ENCODE peak calls at places on chromosomes 16 and 17, in four cellular contexts. I is mesendoderm, V is H9, S is IMR-90. T is an unnamed sample.

GRCh38 chr16:22206013-22206846 is at the start of gene EEF2K:
- DNase-seq in I (peak; percentile 97), S (peak; percentile 95), V (peak; percentile 97), T (peak; percentile 83)

GRCh38 chr17:80501739-80502577 is 25.6 kb upstream of the NPTX1 start:
- DNase-seq in I (no peak), S (peak; percentile 97), V (no peak), T (no peak)

GRCh38 chr16:52581530-52581929 is 34.6 kb upstream of the TOX3 start:
- DNase-seq in V (no peak), S (no peak), I (peak; percentile 40), T (no peak)

GRCh38 chr17:27990100-27990499 is 52.4 kb upstream of the NLK start:
- DNase-seq in I (no peak), S (no peak), V (no peak), T (no peak)

GRCh38 chr17:1724351-1724868 is at the start of gene WDR81:
- DNase-seq in I (peak; percentile 86), S (peak; percentile 79), V (peak; percentile 94), T (peak; percentile 90)

GRCh38 chr17:1367351-1367745 is 32.7 kb downstream of the YWHAE start:
- DNase-seq in I (no peak), V (no peak), S (peak; percentile 31), T (no peak)

GRCh38 chr17:48246623-48247022 is 139.1 kb downstream of the SNX11 start:
- DNase-seq in I (peak; percentile 65), V (no peak), S (peak; percentile 34), T (no peak)

GRCh38 chr16:69717066-69717465 is 9.3 kb downstream of the NQO1 start:
- DNase-seq in V (no peak), I (no peak), S (no peak), T (no peak)

GRCh38 chr17:39719966-39720365 is 10.4 kb downstream of the MIEN1 start:
- DNase-seq in I (no peak), V (no peak), S (no peak), T (no peak)

GRCh38 chr16:76583466-76583865 is 306.3 kb downstream of the CNTNAP4 start:
- DNase-seq in I (no peak), S (no peak), V (no peak), T (no peak)

GRCh38 chr17:56917559-56918296 is 3.9 kb upstream of the TRIM25 start:
- DNase-seq in S (no peak), V (no peak), I (no peak), T (no peak)

GRCh38 chr17:8365143-8365542 is 11.4 kb downstream of the KRABD2 start:
- DNase-seq in I (no peak), V (no peak), S (peak; percentile 76), T (no peak)

GRCh38 chr17:34726536-34727384 is 147.4 kb downstream of the TMEM132E start:
- DNase-seq in I (no peak), S (no peak), V (peak; percentile 23), T (no peak)

GRCh38 chr16:30874244-30874820 is 19.5 kb downstream of the BCL7C start:
- DNase-seq in I (no peak), V (no peak), S (no peak), T (no peak)

DNA sequence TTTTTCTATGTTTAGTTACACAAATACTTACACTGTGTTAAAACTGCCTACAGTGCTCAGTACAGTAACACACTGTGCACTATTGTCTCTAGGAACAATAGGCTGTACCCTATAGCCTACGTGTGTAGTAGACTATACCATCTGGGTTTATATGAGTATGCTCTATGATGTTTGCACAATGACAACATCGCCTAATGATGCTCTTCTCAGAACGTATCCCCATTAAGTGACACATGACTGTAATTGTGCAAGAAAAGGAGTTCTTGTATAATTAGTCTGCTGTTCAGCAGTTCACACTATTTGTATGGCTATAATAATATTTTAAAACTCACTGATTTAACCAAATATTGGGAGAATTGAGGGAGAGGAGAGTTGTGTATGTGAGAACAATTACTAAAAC is 173.7 kb downstream of the TRIM37 start:
- DNase-seq in V (no peak), S (no peak), I (no peak), T (no peak)
- H3K56ac ChIP-seq in V (no peak overlapping the region), S (no peak overlapping the region), I (no peak overlapping the region), T (no peak overlapping the region)

GRCh38 chr16:57316390-57317017 is 32.0 kb upstream of the PLLP start:
- DNase-seq in V (no peak), I (peak; percentile 65), S (peak; percentile 89), T (no peak)

GRCh38 chr16:57318240-57318970 is 33.9 kb upstream of the PLLP start:
- DNase-seq in V (peak; percentile 74), S (peak; percentile 39), I (peak; percentile 90), T (no peak)

GRCh38 chr16:57314161-57314785 is 29.8 kb upstream of the PLLP start:
- DNase-seq in S (no peak), I (no peak), V (no peak), T (peak; percentile 28)

GRCh38 chr16:57313509-57313908 is 29.0 kb upstream of the PLLP start:
- DNase-seq in V (no peak), S (no peak), I (no peak), T (no peak)

GRCh38 chr16:57315401-57315800 is 30.9 kb upstream of the PLLP start:
- DNase-seq in I (no peak), V (no peak), S (no peak), T (peak; percentile 28)
- H3K56ac ChIP-seq in I (no peak overlapping the region), V (no peak overlapping the region), S (no peak overlapping the region), T (no peak overlapping the region)

GRCh38 chr17:58537266-58537665 is 22.8 kb upstream of the MTMR4 start:
- DNase-seq in V (no peak), I (no peak), S (no peak), T (no peak)
- H3K56ac ChIP-seq in V (no peak overlapping the region), I (no peak overlapping the region), S (no peak overlapping the region), T (no peak overlapping the region)

GRCh38 chr17:81690549-81690948 is 6.7 kb downstream of the HGS start:
- DNase-seq in I (no peak), V (no peak), S (no peak), T (no peak)

GRCh38 chr17:81691608-81692007 is 7.8 kb downstream of the HGS start:
- DNase-seq in S (no peak), V (no peak), I (no peak), T (no peak)

GRCh38 chr17:81691196-81691595 is 7.4 kb downstream of the HGS start:
- DNase-seq in S (no peak), I (no peak), V (no peak), T (no peak)

GRCh38 chr17:81688616-81689015 is 4.8 kb downstream of the HGS start:
- DNase-seq in V (no peak), S (no peak), I (no peak), T (no peak)

GRCh38 chr17:81690066-81690465 is 6.3 kb downstream of the HGS start:
- DNase-seq in V (no peak), S (no peak), I (no peak), T (no peak)
- H3K56ac ChIP-seq in V (no peak overlapping the region), S (no peak overlapping the region), I (no peak overlapping the region), T (no peak overlapping the region)